ENCODE peak calls at places on chromosomes 1 and 21, in nine cellular contexts. Q is MM.1S, L is epithelial cell of proximal tubule, B is fibroblast of the aortic adventitia, Z is fibroblast of lung, A is cardiac muscle cell, D is pancreas, R is lung, X is HCT116. M is an unnamed sample.

GRCh38 chr1:93751391-93752250 is 70.0 kb upstream of the BCAR3 start:
- DNase-seq in Q (no peak), L (no peak), B (no peak), Z (no peak), A (no peak), D (no peak), R (no peak), X (no peak), M (no peak)

GRCh38 chr1:156406229-156406628 is 37.2 kb downstream of the RHBG start:
- DNase-seq in Q (no peak), L (no peak), B (no peak), Z (no peak), A (no peak), D (no peak), R (no peak), X (no peak), M (no peak)

GRCh38 chr1:2317230-2318065 is 73.9 kb downstream of the MORN1 start:
- DNase-seq in Q (no peak), L (no peak), B (no peak), Z (no peak), A (no peak), D (no peak), R (no peak), X (no peak), M (no peak)

GRCh38 chr1:50080904-50081586 is 27.7 kb upstream of the ELAVL4 start:
- DNase-seq in Q (peak; percentile 51), L (no peak), B (no peak), Z (peak; percentile 1), A (no peak), D (no peak), R (no peak), X (no peak), M (no peak)

GRCh38 chr1:97119775-97120174 is 398.2 kb downstream of the PTBP2 start:
- DNase-seq in Q (no peak), L (no peak), B (no peak), Z (no peak), A (no peak), D (no peak), R (no peak), X (no peak), M (no peak)

GRCh38 chr1:171127481-171127880 is 36.8 kb downstream of the FMO3 start:
- DNase-seq in Q (no peak), L (no peak), B (peak; percentile 94), Z (peak; percentile 90), A (peak; percentile 94), D (no peak), R (no peak), X (no peak), M (no peak)

GRCh38 chr1:5980314-5981008 is 11.8 kb downstream of the NPHP4 start:
- DNase-seq in Q (no peak), L (no peak), B (peak; percentile 59), Z (peak; percentile 18), A (peak; percentile 88), D (peak; percentile 60), R (no peak), X (peak; percentile 51), M (no peak)

GRCh38 chr1:152160553-152160952 is 1.5 kb upstream of the RPTN start:
- DNase-seq in Q (no peak), L (no peak), B (no peak), Z (no peak), A (no peak), D (no peak), R (no peak), X (no peak), M (no peak)

GRCh38 chr1:39214714-39214997 is 10.2 kb downstream of the MACF1 start:
- DNase-seq in Q (no peak), L (no peak), B (no peak), Z (no peak), A (no peak), D (no peak), R (no peak), X (no peak), M (no peak)

GRCh38 chr1:202274611-202275010 is 67.1 kb downstream of the UBE2T start:
- DNase-seq in Q (peak; percentile 51), L (no peak), B (peak; percentile 32), Z (no peak), A (peak; percentile 52), D (no peak), R (no peak), X (peak; percentile 22), M (no peak)

GRCh38 chr21:14414932-14415508 is 32.1 kb upstream of the HSPA13 start:
- DNase-seq in Q (no peak), L (no peak), B (no peak), Z (no peak), A (no peak), D (no peak), R (no peak), X (no peak), M (no peak)

GRCh38 chr1:1876335-1876935 is 14.5 kb downstream of the GNB1 start:
- DNase-seq in Q (no peak), L (no peak), B (no peak), Z (peak; percentile 72), A (no peak), D (peak; percentile 4), R (no peak), X (no peak), M (no peak)

GRCh38 chr1:204711947-204712701 is 26.6 kb upstream of the LRRN2 start:
- DNase-seq in Q (no peak), L (no peak), B (no peak), Z (no peak), A (no peak), D (no peak), R (no peak), X (no peak), M (no peak)

GRCh38 chr1:212030936-212031528 is 4.3 kb downstream of the INTS7 start:
- DNase-seq in Q (no peak), L (no peak), B (peak; percentile 93), Z (peak; percentile 88), A (peak; percentile 83), D (no peak), R (no peak), X (peak; percentile 51), M (no peak)

GRCh38 chr1:8746554-8746953 is 70.9 kb downstream of the RERE start:
- DNase-seq in Q (no peak), L (no peak), B (peak; percentile 16), Z (peak; percentile 48), A (no peak), D (no peak), R (no peak), X (no peak), M (no peak)

GRCh38 chr21:16072176-16072575 is 342.4 kb downstream of the USP25 start:
- DNase-seq in Q (no peak), L (no peak), B (no peak), Z (no peak), A (no peak), D (no peak), R (no peak), X (no peak), M (no peak)

GRCh38 chr1:228794810-228795209 is 59.5 kb downstream of the RHOU start:
- DNase-seq in Q (no peak), L (no peak), B (no peak), Z (no peak), A (no peak), D (no peak), R (no peak), X (no peak), M (no peak)

GRCh38 chr1:32901823-32902534 is 790 bp upstream of the TMEM54 start:
- DNase-seq in Q (no peak), L (no peak), B (no peak), Z (no peak), A (no peak), D (no peak), R (no peak), X (no peak), M (no peak)
- H3K4me3 ChIP-seq in Q (peak overlapping the region; percentile 59), L (peak overlapping the region; percentile 76), B (peak overlapping the region; percentile 73), Z (peak overlapping the region; percentile 54), A (peak overlapping the region; percentile 36), D (peak overlapping the region; percentile 42), R (peak overlapping the region; percentile 52), X (peak overlapping the region; percentile 65), M (peak overlapping the region; percentile 67)

GRCh38 chr1:66981679-66982078 is 56.9 kb downstream of the MIER1 start:
- DNase-seq in Q (peak; percentile 52), L (no peak), B (peak; percentile 51), Z (no peak), A (peak; percentile 36), D (no peak), R (no peak), X (no peak), M (no peak)
- TF ChIP-seq CTCF in Q (no peak), L (no peak), B (no peak), Z (no peak), A (no peak), D (no peak), R (no peak), X (no peak), M (no peak)

DNA sequence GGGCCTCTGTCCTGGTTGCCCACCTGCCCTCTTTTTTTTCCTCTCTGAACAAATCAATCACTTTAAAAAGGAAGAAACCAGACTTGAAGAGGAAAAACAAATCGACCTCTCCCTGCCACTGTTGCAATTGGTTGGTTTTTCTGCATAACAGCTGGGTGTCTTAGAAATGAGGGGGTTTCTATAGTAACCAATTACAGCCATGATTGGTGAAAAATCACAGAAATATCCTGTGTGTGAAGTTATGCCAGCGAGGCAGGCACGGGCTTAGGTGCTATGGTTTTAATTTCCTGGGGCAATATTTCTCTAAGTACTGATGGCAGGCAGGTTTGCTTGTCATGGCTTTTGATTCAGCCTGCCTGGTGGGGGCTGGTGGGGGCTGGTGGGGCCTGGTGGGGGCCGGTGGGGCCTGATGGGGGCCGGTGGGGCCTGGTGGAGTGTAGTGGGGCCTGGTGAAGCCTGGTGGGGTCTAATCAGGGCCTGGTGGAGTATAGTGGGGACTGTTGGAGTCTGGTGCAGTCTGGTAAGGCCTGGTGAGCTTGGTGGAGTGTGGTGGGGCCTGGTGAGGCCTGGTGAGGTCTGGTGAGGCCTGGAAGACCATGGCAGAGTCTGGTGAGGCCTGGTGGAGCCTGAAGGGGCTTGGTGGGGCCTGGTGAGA is 54.6 kb downstream of the AJAP1 start:
- DNase-seq in Q (no peak), L (no peak), B (no peak), Z (no peak), A (no peak), D (no peak), R (no peak), X (no peak), M (no peak)
- H3K4me3 ChIP-seq in Q (no peak overlapping the region), L (no peak overlapping the region), B (no peak overlapping the region), Z (no peak overlapping the region), A (no peak overlapping the region), D (no peak overlapping the region), R (no peak overlapping the region), X (no peak overlapping the region), M (no peak overlapping the region)

DNA sequence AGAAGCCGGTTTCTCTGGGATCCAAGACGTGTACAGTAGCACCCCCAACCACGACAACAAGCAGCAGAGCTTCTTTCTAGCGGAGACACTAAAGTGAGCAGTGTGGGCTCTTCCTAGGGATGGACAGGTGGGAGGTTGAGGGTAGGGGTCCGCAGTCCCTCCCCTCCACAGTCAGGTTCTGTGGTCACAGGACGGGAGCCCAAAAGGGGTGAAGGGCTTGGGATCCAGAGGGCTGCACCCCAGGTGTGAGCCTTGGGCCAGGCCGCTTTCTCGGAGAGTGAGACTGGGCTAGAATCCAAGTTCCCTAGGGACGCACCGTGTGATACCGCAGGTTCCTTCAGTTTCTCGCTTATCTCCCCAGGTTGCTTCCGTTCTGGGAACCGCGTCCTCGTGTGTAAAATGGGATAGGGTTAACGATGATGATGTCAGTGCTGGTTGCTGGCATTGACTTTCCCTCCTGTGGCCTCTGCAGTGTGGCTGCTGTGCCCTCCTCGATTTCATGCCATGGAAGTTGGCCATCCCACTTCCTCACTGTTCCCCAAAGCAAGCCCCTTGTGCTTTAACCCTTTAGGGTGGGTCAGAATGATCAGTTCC is 17.3 kb upstream of the SELENON start:
- DNase-seq in Q (no peak), L (no peak), B (no peak), Z (no peak), A (no peak), D (no peak), R (no peak), X (no peak), M (no peak)
- TF ChIP-seq CTCF in Q (no peak), L (no peak), B (no peak), Z (no peak), A (no peak), D (no peak), R (no peak), X (no peak), M (no peak)

GRCh38 chr1:110343249-110343648 is 4.1 kb downstream of the RBM15 start:
- DNase-seq in Q (no peak), L (no peak), B (no peak), Z (no peak), A (no peak), D (no peak), R (no peak), X (no peak), M (no peak)
- H3K4me3 ChIP-seq in Q (peak overlapping the region; percentile 88), L (peak overlapping the region; percentile 26), B (no peak overlapping the region), Z (peak overlapping the region; percentile 99), A (peak overlapping the region; percentile 12), D (no peak overlapping the region), R (no peak overlapping the region), X (no peak overlapping the region), M (no peak overlapping the region)